ENCODE peak calls at places on chromosomes 1 and 21, in nine cellular contexts. I, X, N, Z, C, Y, A, U and V are unnamed samples.

GRCh38 chr1:230629511-230629910 is 12.8 kb upstream of the COG2 start:
- ATAC-seq in I (no peak), X (no peak), N (no peak), Z (no peak), C (no peak), Y (no peak), A (no peak), U (no peak), V (no peak)

GRCh38 chr1:86650065-86650464 is 54.3 kb upstream of the SH3GLB1 start:
- ATAC-seq in I (no peak), X (no peak), N (no peak), Z (no peak), C (no peak), Y (no peak), A (no peak), U (no peak), V (no peak)

GRCh38 chr1:240101737-240102136 is 10.1 kb downstream of the FMN2 start:
- ATAC-seq in I (no peak), X (no peak), N (no peak), Z (no peak), C (no peak), Y (no peak), A (no peak), U (no peak), V (no peak)

GRCh38 chr1:7366286-7366954 is 404.7 kb upstream of the VAMP3 start:
- ATAC-seq in I (no peak), X (peak), N (peak), Z (no peak), C (no peak), Y (no peak), A (no peak), U (peak), V (no peak)

GRCh38 chr1:8477199-8477982 is 159.5 kb downstream of the SLC45A1 start:
- ATAC-seq in I (no peak), X (peak), N (peak), Z (no peak), C (no peak), Y (no peak), A (peak), U (no peak), V (no peak)

GRCh38 chr1:65255088-65256050 is 54.0 kb upstream of the DNAJC6 start:
- ATAC-seq in I (no peak), X (peak), N (peak), Z (peak), C (peak), Y (no peak), A (peak), U (peak), V (no peak)

GRCh38 chr1:229480500-229480899 is 27.6 kb downstream of the NUP133 start:
- ATAC-seq in I (no peak), X (no peak), N (no peak), Z (no peak), C (no peak), Y (no peak), A (no peak), U (no peak), V (no peak)

GRCh38 chr1:197942042-197942441 is 24.9 kb downstream of the LHX9 start:
- ATAC-seq in I (no peak), X (no peak), N (no peak), Z (no peak), C (no peak), Y (no peak), A (no peak), U (no peak), V (no peak)

GRCh38 chr1:66542811-66543767 is 9.1 kb downstream of the SGIP1 start:
- ATAC-seq in I (peak), X (peak), N (peak), Z (peak), C (no peak), Y (peak), A (peak), U (peak), V (peak)

GRCh38 chr1:17617787-17618557 is 78.5 kb downstream of the ARHGEF10L start:
- ATAC-seq in I (peak), X (peak), N (peak), Z (no peak), C (no peak), Y (peak), A (peak), U (peak), V (peak)

GRCh38 chr1:185062710-185063370 is 17.5 kb downstream of the RNF2 start:
- ATAC-seq in I (no peak), X (no peak), N (no peak), Z (no peak), C (no peak), Y (no peak), A (no peak), U (no peak), V (no peak)

GRCh38 chr1:174153085-174153824 is 6.1 kb upstream of the RABGAP1L start:
- ATAC-seq in I (peak), X (no peak), N (no peak), Z (no peak), C (peak), Y (no peak), A (no peak), U (no peak), V (peak)

GRCh38 chr1:209743145-209743482 is 12.7 kb upstream of the TRAF3IP3 start:
- ATAC-seq in I (no peak), X (peak), N (peak), Z (no peak), C (no peak), Y (no peak), A (peak), U (no peak), V (no peak)

GRCh38 chr21:46168238-46168637 is 12.9 kb upstream of the FTCD start:
- ATAC-seq in I (no peak), X (peak), N (no peak), Z (no peak), C (no peak), Y (peak), A (no peak), U (no peak), V (peak)

GRCh38 chr1:219189021-219189824 is 15.5 kb downstream of the LYPLAL1 start:
- ATAC-seq in I (no peak), X (peak), N (peak), Z (no peak), C (no peak), Y (no peak), A (peak), U (no peak), V (no peak)

GRCh38 chr1:226711976-226712778 is 26.9 kb downstream of the ITPKB start:
- ATAC-seq in I (no peak), X (peak), N (peak), Z (no peak), C (no peak), Y (no peak), A (peak), U (peak), V (peak)

GRCh38 chr1:109299087-109299983 is 7.5 kb downstream of the MYBPHL start:
- ATAC-seq in I (no peak), X (peak), N (peak), Z (no peak), C (no peak), Y (peak), A (peak), U (peak), V (no peak)

GRCh38 chr1:10692401-10693021 is 103.9 kb downstream of the CASZ1 start:
- ATAC-seq in I (peak), X (peak), N (peak), Z (peak), C (peak), Y (peak), A (no peak), U (peak), V (peak)

GRCh38 chr1:89547563-89548485 is 23.2 kb downstream of the LRRC8B start:
- ATAC-seq in I (no peak), X (peak), N (peak), Z (no peak), C (no peak), Y (peak), A (peak), U (peak), V (peak)

GRCh38 chr1:11934295-11935039 is at the start of gene PLOD1:
- ATAC-seq in I (peak), X (peak), N (peak), Z (peak), C (peak), Y (peak), A (peak), U (peak), V (peak)

GRCh38 chr1:66533804-66534745 is at the start of gene SGIP1:
- ATAC-seq in I (no peak), X (peak), N (peak), Z (peak), C (no peak), Y (peak), A (peak), U (peak), V (no peak)

GRCh38 chr1:214445846-214446614 is 105.4 kb downstream of the PTPN14 start:
- ATAC-seq in I (peak), X (peak), N (peak), Z (no peak), C (no peak), Y (no peak), A (no peak), U (no peak), V (peak)

GRCh38 chr21:45818904-45819285 is 162.7 kb upstream of the COL6A1 start:
- ATAC-seq in I (no peak), X (no peak), N (no peak), Z (no peak), C (peak), Y (no peak), A (no peak), U (peak), V (no peak)

GRCh38 chr1:183699643-183700160 is 46.6 kb upstream of the APOBEC4 start:
- ATAC-seq in I (no peak), X (no peak), N (no peak), Z (no peak), C (peak), Y (peak), A (peak), U (peak), V (peak)